ENCODE peak calls at places on chromosomes 5 and 9, in seven cellular contexts. F, J, S, N, M, R and E are unnamed samples.

GRCh38 chr9:2853517-2853916 is 9.6 kb upstream of the PUM3 start:
- DNase-seq in F (no peak), J (no peak), S (no peak), N (no peak), M (no peak), R (no peak), E (no peak)

GRCh38 chr9:111645806-111646205 is 14.7 kb downstream of the DNAJC25 start:
- DNase-seq in F (peak; percentile 36), J (no peak), S (no peak), N (no peak), M (no peak), R (no peak), E (peak; percentile 50)

GRCh38 chr9:132694144-132694543 is 23.9 kb downstream of the GTF3C4 start:
- DNase-seq in F (peak; percentile 25), J (peak; percentile 77), S (no peak), N (peak; percentile 33), M (no peak), R (no peak), E (no peak)

GRCh38 chr9:15889555-15889954 is 336.7 kb downstream of the CCDC171 start:
- DNase-seq in F (peak; percentile 57), J (peak; percentile 21), S (no peak), N (no peak), M (no peak), R (peak; percentile 36), E (peak; percentile 72)

GRCh38 chr5:150355791-150356190 is 1.7 kb upstream of the TCOF1 start:
- DNase-seq in F (no peak), J (no peak), S (no peak), N (no peak), M (no peak), R (no peak), E (no peak)

GRCh38 chr5:129074903-129075302 is 19.6 kb upstream of the ISOC1 start:
- DNase-seq in F (no peak), J (no peak), S (no peak), N (no peak), M (no peak), R (no peak), E (peak; percentile 6)

GRCh38 chr5:103218164-103218563 is 40.4 kb upstream of the MACIR start:
- DNase-seq in F (peak; percentile 87), J (no peak), S (no peak), N (no peak), M (no peak), R (peak; percentile 82), E (peak; percentile 90)

GRCh38 chr5:149466457-149466972 is 84.7 kb downstream of the CSNK1A1 start:
- DNase-seq in F (peak; percentile 95), J (no peak), S (no peak), N (no peak), M (no peak), R (peak; percentile 94), E (peak; percentile 34)

GRCh38 chr5:176738851-176739250 is 71.5 kb upstream of the UNC5A start:
- DNase-seq in F (no peak), J (no peak), S (no peak), N (peak; percentile 19), M (no peak), R (no peak), E (no peak)

GRCh38 chr5:36164461-36164860 is 12.6 kb downstream of the SKP2 start:
- DNase-seq in F (no peak), J (no peak), S (no peak), N (no peak), M (no peak), R (no peak), E (no peak)

GRCh38 chr5:177366528-177367322 is 9.0 kb downstream of the RGS14 start:
- DNase-seq in F (peak; percentile 68), J (peak; percentile 96), S (peak; percentile 87), N (peak; percentile 97), M (peak; percentile 93), R (peak; percentile 86), E (peak; percentile 82)

GRCh38 chr5:111733571-111733970 is 23.4 kb downstream of the NREP start:
- DNase-seq in F (no peak), J (no peak), S (no peak), N (no peak), M (no peak), R (no peak), E (no peak)

GRCh38 chr9:128706671-128707381 is 4.5 kb downstream of the PKN3 start:
- DNase-seq in F (no peak), J (peak; percentile 45), S (no peak), N (no peak), M (no peak), R (no peak), E (no peak)

GRCh38 chr9:128706045-128706444 is 3.7 kb downstream of the PKN3 start:
- DNase-seq in F (no peak), J (no peak), S (no peak), N (peak; percentile 22), M (no peak), R (no peak), E (no peak)

GRCh38 chr9:128705051-128705965 is 3.0 kb downstream of the PKN3 start:
- DNase-seq in F (no peak), J (no peak), S (no peak), N (peak; percentile 26), M (no peak), R (no peak), E (no peak)

GRCh38 chr9:128704356-128704670 is 2.0 kb downstream of the PKN3 start:
- DNase-seq in F (no peak), J (no peak), S (no peak), N (no peak), M (no peak), R (no peak), E (no peak)

DNA sequence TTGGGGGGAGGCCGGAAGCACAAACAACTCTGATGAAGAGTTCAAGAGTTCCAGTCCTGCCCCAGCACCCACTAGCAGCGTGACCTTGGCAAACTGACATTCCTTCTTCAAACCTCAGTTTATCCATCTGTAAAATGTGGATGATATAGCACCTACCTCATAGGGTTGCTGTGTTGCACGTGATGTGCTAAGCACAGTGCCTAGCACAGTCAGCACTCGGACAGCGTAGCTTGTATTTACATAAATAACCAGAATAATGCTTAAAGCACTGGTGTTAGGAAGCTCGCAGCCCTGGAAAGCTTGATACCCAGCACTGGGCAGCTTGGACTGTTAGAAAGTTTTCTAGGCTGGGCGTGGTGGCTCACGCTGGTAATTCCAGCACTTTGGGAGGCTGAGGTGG is 5.1 kb downstream of the PKN3 start:
- DNase-seq in F (no peak), J (no peak), S (no peak), N (no peak), M (no peak), R (no peak), E (no peak)
- H2BK120ac ChIP-seq in F (no peak overlapping the region), J (no peak overlapping the region), S (no peak overlapping the region), N (no peak overlapping the region), M (no peak overlapping the region), R (no peak overlapping the region), E (no peak overlapping the region)

DNA sequence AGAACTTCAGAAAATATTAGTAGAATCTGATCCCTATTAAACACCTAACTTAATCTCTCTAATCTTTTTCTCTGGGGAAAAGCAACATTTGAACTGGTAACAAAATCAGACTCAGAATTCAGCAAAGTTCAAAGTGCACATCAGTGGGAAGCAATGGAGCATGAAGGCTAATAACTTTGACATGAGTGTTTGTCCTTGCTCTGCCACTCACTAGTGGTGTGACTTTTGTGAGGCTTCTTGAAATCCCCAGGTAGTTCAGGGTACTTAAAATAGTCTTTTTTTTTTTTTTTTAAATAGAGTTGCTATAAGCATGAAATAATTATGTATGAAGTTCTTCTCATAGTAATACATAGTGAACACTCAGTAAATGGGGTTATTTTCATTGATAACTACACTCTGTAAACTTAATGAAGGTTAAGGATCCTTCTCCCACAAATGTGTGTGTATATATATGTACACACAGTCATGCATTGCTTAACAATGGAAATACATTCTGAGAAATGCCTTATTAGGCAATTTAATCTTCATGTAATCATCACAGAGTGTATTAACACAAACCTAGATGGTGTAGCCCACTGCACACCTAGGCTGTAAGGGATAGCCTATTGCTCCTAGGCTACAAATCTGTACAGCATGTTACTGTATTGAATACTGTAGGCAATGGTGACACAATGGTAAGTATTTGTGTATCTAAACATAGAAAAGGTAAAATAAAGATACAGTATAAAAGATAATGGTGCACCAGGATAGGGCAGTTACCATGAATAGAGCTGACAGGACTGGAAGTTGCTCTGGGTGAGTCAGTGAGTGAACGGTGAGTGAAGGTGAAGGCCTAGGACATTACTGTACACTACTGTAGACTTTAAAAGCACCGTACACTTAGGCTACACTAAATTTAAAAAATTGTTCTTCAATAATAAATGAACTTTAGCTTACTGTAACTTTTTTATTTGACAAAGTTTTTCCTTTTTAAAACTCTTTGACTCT is 73.3 kb upstream of the HMHB1 start:
- DNase-seq in F (peak; percentile 46), J (no peak), S (no peak), N (no peak), M (no peak), R (no peak), E (no peak)
- H2BK120ac ChIP-seq in F (no peak overlapping the region), J (no peak overlapping the region), S (no peak overlapping the region), N (no peak overlapping the region), M (no peak overlapping the region), R (no peak overlapping the region), E (no peak overlapping the region)

GRCh38 chr5:141585594-141585993 is 33.2 kb downstream of the DIAPH1 start:
- DNase-seq in F (no peak), J (no peak), S (no peak), N (no peak), M (no peak), R (no peak), E (no peak)

DNA sequence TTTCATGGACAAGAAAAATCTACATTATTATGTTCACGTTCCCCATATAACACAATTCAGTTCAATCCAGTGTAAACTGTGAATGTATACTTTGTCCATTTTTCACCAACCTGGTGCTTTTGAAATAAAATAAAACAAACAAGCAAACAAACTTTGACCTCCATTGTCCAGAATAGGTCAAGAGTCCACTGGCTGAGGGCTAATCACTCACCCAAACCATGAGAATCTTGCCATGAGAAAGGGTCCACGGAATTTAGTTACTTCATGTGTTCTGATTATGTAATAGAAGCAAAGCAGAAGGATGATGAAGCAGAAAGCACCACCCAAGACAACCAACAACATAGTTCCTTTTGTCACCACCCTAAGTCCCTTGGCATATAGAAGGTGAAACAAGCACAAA is 28.7 kb downstream of the DIAPH1 start:
- DNase-seq in F (no peak), J (no peak), S (no peak), N (no peak), M (no peak), R (no peak), E (no peak)
- H2BK120ac ChIP-seq in F (no peak overlapping the region), J (no peak overlapping the region), S (no peak overlapping the region), N (no peak overlapping the region), M (no peak overlapping the region), R (no peak overlapping the region), E (no peak overlapping the region)

DNA sequence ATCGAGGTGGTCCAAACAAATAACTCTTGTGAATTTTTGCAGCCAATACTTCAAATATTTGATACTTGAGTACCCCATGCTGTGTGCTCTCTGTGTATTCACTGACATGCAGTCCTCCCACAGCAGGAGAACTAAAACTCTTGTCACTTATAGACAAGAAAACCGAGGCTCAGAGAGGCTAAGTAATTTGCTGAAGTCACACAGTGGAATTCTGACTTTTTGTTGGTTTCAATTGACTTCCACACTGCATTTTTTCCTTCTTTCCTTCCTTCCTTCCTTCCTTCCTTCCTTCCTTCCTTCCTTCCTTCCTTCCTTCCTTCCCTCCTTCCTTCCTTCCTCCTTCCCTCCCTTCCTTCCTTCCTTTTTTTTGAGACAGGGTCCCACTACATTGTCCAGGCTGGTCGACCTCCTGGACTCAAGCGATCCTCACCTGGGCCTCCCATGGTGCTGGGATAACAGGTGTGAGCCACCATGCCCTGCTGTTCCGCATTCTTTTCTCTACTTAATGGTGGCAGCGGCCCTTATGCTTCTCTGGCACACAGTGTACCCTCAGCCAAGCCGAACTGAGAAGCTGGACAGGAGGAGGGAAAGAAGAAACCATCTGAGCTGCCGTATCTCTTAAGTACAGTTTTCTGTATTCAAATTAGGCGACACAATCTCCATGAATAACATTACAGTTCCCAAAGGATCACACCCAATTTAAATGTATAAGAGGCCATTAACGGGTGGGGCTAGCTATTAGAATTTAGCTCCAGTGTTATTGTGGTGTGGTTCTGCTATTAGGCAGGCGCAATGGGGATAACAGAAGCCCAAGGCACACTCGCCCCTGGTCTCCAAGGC is 38.4 kb upstream of the GRHPR start:
- DNase-seq in F (no peak), J (no peak), S (no peak), N (no peak), M (no peak), R (no peak), E (no peak)
- H2BK120ac ChIP-seq in F (no peak overlapping the region), J (no peak overlapping the region), S (no peak overlapping the region), N (no peak overlapping the region), M (no peak overlapping the region), R (no peak overlapping the region), E (no peak overlapping the region)